ENCODE peak calls at places on chromosomes 4 and X, in five cellular contexts. K, H, X, M and W are unnamed samples.

GRCh38 chr4:83731609-83732008 is 195.7 kb downstream of the GPAT3 start:
- DNase-seq in K (no peak), H (peak), X (no peak), M (no peak), W (peak)

GRCh38 chr4:147543039-147543438 is 62.1 kb downstream of the EDNRA start:
- DNase-seq in K (no peak), H (no peak), X (no peak), M (no peak), W (no peak)

GRCh38 chr4:73732759-73733431 is 7.5 kb upstream of the CXCL8 start:
- DNase-seq in K (no peak), H (no peak), X (no peak), M (no peak), W (no peak)

GRCh38 chr4:118289794-118290193 is 63.0 kb downstream of the PRSS12 start:
- DNase-seq in K (no peak), H (no peak), X (no peak), M (no peak), W (no peak)

GRCh38 chr4:54958236-54958635 is 167.2 kb downstream of the KDR start:
- DNase-seq in K (no peak), H (no peak), X (no peak), M (no peak), W (no peak)

GRCh38 chr4:40283968-40284367 is 51.2 kb upstream of the CHRNA9 start:
- DNase-seq in K (no peak), H (peak), X (no peak), M (no peak), W (no peak)

GRCh38 chr4:149995134-149995756 is 83.0 kb upstream of the DCLK2 start:
- DNase-seq in K (no peak), H (no peak), X (no peak), M (no peak), W (no peak)

GRCh38 chrX:5644786-5645185 is 583.9 kb downstream of the NLGN4X start:
- DNase-seq in K (no peak), H (no peak), X (no peak), M (peak), W (no peak)

GRCh38 chrX:45322382-45322781 is 121.7 kb upstream of the DIPK2B start:
- DNase-seq in K (peak), H (peak), X (peak), M (peak), W (peak)

GRCh38 chr4:34732170-34732569 is 1512.1 kb downstream of the ARAP2 start:
- DNase-seq in K (no peak), H (no peak), X (no peak), M (no peak), W (no peak)

GRCh38 chrX:132671229-132671641 is 182.4 kb upstream of the MBNL3 start:
- DNase-seq in K (no peak), H (no peak), X (no peak), M (peak), W (no peak)

GRCh38 chrX:149274516-149275105 is 230.5 kb downstream of the IDS start:
- DNase-seq in K (no peak), H (no peak), X (no peak), M (no peak), W (no peak)

GRCh38 chr4:151389316-151389715 is 19.7 kb upstream of the FHIP1A start:
- DNase-seq in K (no peak), H (no peak), X (no peak), M (no peak), W (no peak)

GRCh38 chr4:84499065-84499982 is at the start of gene NKX6-1:
- DNase-seq in K (peak), H (peak), X (peak), M (peak), W (peak)

GRCh38 chr4:181308476-181309170 is 934.6 kb upstream of the TENM3 start:
- DNase-seq in K (no peak), H (no peak), X (no peak), M (no peak), W (no peak)

GRCh38 chr4:6573986-6574746 is 823 bp upstream of the MAN2B2 start:
- DNase-seq in K (no peak), H (no peak), X (no peak), M (no peak), W (no peak)

GRCh38 chr4:11765849-11766453 is 337.3 kb upstream of the HS3ST1 start:
- DNase-seq in K (peak), H (peak), X (peak), M (peak), W (peak)

GRCh38 chr4:171714791-171715454 is 98.3 kb upstream of the GALNTL6 start:
- DNase-seq in K (no peak), H (no peak), X (no peak), M (no peak), W (no peak)

GRCh38 chr4:107255114-107255513 is 219.0 kb upstream of the DKK2 start:
- DNase-seq in K (no peak), H (no peak), X (no peak), M (no peak), W (no peak)

GRCh38 chrX:19758536-19758935 is 128.9 kb downstream of the SH3KBP1 start:
- DNase-seq in K (no peak), H (no peak), X (no peak), M (no peak), W (no peak)

DNA sequence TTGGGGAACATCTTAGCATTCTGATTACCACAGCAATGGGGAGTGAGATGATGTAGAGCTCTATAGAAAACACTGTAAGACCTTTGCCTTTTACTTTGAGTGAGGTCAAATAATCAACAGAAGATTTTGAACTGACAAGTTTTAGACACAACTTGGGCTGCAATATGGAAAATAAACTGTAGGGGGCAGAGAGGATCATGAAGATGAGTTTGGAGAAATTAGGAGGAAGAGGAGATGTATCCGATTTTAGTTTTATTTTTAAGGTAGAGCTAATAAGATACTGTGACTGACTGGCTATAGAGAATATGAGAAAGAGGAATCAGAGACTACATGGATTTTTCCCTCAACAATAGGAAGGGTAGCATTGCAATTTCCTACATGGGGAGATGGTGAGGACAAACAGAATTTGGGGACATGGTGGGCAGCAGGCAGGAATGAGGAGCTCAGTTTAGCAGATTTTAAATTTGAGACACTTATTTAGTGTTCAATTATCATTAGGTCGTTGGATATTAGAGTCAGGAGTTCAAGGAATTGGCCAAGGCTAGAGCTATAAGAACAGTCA is 563.1 kb downstream of the INPP4B start:
- DNase-seq in K (peak), H (no peak), X (peak), M (no peak), W (peak)
- TF ChIP-seq CTCF in K (peak), H (no peak), X (peak), M (peak), W (no peak)

DNA sequence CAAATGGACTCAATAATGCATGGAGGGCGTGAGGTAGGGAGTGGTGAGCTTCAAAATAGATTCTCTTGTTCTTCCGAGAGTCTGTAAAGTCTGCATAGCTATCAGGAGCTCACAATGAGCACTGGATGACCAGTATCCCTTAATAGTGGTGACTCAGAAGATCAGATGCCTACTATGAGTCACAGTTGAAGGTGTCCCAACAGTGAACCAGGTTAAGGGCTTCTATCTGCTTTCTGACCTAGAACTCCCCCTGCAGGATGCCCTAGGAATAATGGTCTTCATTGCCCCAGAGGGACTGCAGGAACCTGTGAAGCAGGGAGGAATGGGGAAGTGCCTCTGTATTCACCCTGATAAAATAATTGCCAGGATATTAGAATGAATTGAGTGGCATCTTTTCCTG is 22.1 kb downstream of the DGKK start:
- DNase-seq in K (peak), H (peak), X (no peak), M (no peak), W (peak)
- TF ChIP-seq CTCF in K (peak), H (no peak), X (no peak), M (peak), W (no peak)

GRCh38 chr4:16794816-16795445 is 103.5 kb downstream of the LDB2 start:
- DNase-seq in K (peak), H (peak), X (peak), M (peak), W (peak)
- TF ChIP-seq CTCF in K (peak), H (peak), X (peak), M (peak), W (peak)

GRCh38 chr4:112952301-112952700 is 97.2 kb upstream of the ANK2 start:
- DNase-seq in K (no peak), H (no peak), X (no peak), M (no peak), W (no peak)

GRCh38 chr4:112947616-112948015 is 101.8 kb upstream of the ANK2 start:
- DNase-seq in K (no peak), H (no peak), X (no peak), M (no peak), W (no peak)

GRCh38 chr4:112953295-112953694 is 96.2 kb upstream of the ANK2 start:
- DNase-seq in K (no peak), H (no peak), X (no peak), M (no peak), W (no peak)

GRCh38 chr4:112956458-112956857 is 93.0 kb upstream of the ANK2 start:
- DNase-seq in K (no peak), H (no peak), X (no peak), M (no peak), W (no peak)

DNA sequence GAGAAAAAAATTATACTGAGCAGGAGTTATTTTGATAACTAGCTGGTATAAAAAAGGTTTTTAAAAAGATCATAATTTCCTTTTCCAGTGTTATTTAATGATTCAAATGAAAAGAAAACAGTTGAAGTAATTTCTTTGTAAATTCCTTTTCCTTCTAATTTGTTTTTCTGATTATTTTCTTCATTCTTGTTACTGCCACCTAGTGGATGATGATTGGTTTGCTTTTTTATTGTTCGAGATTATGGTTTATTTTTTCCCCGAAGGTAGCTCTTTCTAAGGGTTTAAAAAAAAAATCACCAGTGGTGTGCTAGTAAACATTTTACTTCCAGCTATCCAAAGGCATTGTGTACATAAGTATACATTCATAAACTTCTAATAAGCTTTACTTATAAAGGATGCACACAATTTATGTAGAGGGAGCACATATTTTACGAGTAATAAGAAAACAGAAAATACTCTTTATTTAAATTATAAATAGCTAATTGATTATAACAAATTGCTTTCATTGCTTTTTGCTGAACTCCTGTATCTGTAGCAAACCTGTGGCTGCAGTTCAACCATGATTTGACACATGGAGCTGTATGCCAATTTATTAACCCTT is 98.0 kb upstream of the ANK2 start:
- DNase-seq in K (no peak), H (no peak), X (no peak), M (no peak), W (no peak)
- TF ChIP-seq CTCF in K (peak), H (peak), X (peak), M (peak), W (peak)

GRCh38 chrX:110000854-110001701 is 1.8 kb upstream of the TMEM164 start:
- DNase-seq in K (no peak), H (no peak), X (no peak), M (no peak), W (no peak)

GRCh38 chrX:110003167-110004156 is 548 bp downstream of the TMEM164 start:
- DNase-seq in K (no peak), H (no peak), X (no peak), M (peak), W (peak)

GRCh38 chrX:110001702-110002299 is 1.1 kb upstream of the TMEM164 start:
- DNase-seq in K (no peak), H (no peak), X (no peak), M (no peak), W (no peak)

GRCh38 chrX:110004210-110004609 is 1.3 kb downstream of the TMEM164 start:
- DNase-seq in K (peak), H (peak), X (no peak), M (no peak), W (peak)

DNA sequence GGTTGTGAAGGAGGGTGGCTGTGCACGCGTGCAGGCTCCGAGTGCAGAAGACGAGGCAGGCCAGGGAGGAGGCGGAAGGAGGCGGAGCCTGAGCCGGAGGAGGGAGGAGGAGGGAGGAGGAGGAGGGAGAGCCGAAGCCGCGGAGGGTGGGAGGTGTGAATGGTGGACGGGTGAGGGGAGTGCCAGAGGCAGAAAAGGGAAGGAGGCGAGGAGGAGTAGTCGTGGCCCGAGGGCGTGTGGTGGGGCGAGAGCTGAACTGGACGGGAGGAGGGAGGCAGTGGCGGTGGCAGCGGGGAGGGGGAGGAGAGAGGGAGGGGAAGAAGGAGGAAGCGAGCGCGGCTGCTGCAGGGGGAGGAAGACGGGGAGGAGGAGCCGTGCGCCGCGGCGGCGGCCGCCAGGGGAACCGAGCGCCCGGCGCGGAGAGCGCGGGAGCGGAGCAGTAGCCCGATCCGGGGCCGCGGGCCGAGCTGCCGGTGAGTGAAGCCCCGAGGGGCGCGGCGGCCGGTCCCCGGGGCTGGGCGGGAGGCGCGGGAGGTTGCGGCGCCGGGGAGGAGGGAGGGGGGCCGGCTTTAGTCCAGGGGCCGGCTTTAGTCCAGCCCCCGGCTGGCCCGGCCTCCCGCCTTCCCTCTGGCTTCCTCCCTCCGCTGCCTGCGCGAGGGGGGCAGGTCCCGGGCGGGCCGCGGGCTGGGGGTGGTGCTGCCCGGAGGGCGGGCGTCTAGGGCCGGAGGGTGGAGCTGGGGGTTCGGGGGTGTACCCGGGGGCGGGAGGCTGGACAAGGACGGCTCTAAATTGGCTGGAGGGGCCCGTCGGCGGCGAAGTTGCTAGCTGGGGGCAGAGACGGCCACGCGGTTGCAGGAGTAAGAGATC is at the start of gene TMEM164:
- DNase-seq in K (peak), H (peak), X (peak), M (peak), W (peak)
- TF ChIP-seq CTCF in K (no peak), H (no peak), X (no peak), M (peak), W (no peak)

GRCh38 chr4:113776016-113776415 is 14.5 kb upstream of the CAMK2D start:
- DNase-seq in K (no peak), H (no peak), X (no peak), M (no peak), W (no peak)
- TF ChIP-seq CTCF in K (no peak), H (no peak), X (no peak), M (no peak), W (no peak)

GRCh38 chr4:5191831-5192230 is 140.6 kb downstream of the STK32B start:
- DNase-seq in K (no peak), H (no peak), X (no peak), M (no peak), W (no peak)

GRCh38 chr4:5192271-5192670 is 141.0 kb downstream of the STK32B start:
- DNase-seq in K (no peak), H (no peak), X (no peak), M (no peak), W (no peak)

DNA sequence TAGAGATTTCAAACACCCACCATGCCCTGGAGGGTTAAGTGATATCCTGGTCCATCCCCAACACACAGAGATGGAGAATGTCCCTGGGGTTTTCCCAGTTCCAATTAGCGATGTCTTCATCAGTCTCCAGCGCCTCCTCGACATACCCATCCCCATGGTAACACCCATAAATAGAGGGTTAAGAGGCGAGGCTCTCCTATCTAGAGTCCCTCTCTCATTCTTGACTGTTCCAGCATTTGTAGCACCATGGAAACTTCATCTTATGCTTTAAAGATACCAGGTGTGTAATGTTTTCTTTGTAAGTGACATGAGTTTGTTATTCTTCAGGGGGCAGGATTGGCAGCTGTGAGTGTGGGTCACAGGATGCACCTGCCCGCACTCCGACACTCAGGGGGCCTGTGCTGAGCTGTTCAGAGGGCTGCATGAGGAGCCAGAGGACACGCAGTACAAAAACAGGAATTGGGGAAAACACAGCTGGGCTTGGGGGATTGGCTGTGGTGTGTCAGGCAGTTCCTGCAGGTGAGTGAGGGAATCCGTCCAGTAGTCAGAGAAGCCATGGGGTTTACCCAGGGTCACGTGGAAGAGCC is 135.4 kb downstream of the STK32B start:
- DNase-seq in K (no peak), H (no peak), X (no peak), M (no peak), W (no peak)
- TF ChIP-seq CTCF in K (no peak), H (no peak), X (no peak), M (no peak), W (no peak)

GRCh38 chr4:16199132-16199531 is 27.1 kb downstream of the TAPT1 start:
- DNase-seq in K (no peak), H (peak), X (no peak), M (no peak), W (no peak)
- TF ChIP-seq CTCF in K (no peak), H (peak), X (no peak), M (peak), W (no peak)